ENCODE peak calls at places on chromosomes 12 and 14, in nine cellular contexts. One of them, this sample, is unnamed.

GRCh38 chr12:40692617-40693502 is 621 bp downstream of the CNTN1 start:
- ATAC-seq in mucosa of descending colon: peak; percentile 9
- ATAC-seq in aorta: peak; percentile 63
- ATAC-seq in lung: peak; percentile 48
- ATAC-seq in body of pancreas: peak; percentile 65
- ATAC-seq in upper lobe of right lung: peak; percentile 57
- ATAC-seq in RWPE2: peak; percentile 24
- ATAC-seq in lower lobe of right lung: peak; percentile 75
- ATAC-seq in heart left ventricle: no peak
- ATAC-seq in this sample: peak; percentile 58

GRCh38 chr14:77838756-77839565 is 39.1 kb downstream of the ADCK1 start:
- ATAC-seq in mucosa of descending colon: no peak
- ATAC-seq in aorta: no peak
- ATAC-seq in lung: no peak
- ATAC-seq in body of pancreas: no peak
- ATAC-seq in upper lobe of right lung: peak; percentile 20
- ATAC-seq in RWPE2: no peak
- ATAC-seq in lower lobe of right lung: no peak
- ATAC-seq in heart left ventricle: no peak
- ATAC-seq in this sample: no peak

GRCh38 chr12:90653051-90653450 is 301.9 kb downstream of the CCER1 start:
- ATAC-seq in mucosa of descending colon: no peak
- ATAC-seq in aorta: no peak
- ATAC-seq in lung: no peak
- ATAC-seq in body of pancreas: no peak
- ATAC-seq in upper lobe of right lung: no peak
- ATAC-seq in RWPE2: peak; percentile 23
- ATAC-seq in lower lobe of right lung: no peak
- ATAC-seq in heart left ventricle: no peak
- ATAC-seq in this sample: no peak

GRCh38 chr12:32053881-32054624 is 52.6 kb upstream of the BICD1 start:
- ATAC-seq in mucosa of descending colon: no peak
- ATAC-seq in aorta: no peak
- ATAC-seq in lung: no peak
- ATAC-seq in body of pancreas: no peak
- ATAC-seq in upper lobe of right lung: no peak
- ATAC-seq in RWPE2: no peak
- ATAC-seq in lower lobe of right lung: no peak
- ATAC-seq in heart left ventricle: no peak
- ATAC-seq in this sample: no peak

GRCh38 chr12:4526923-4527546 is 11.7 kb upstream of the RAD51AP1 start:
- ATAC-seq in mucosa of descending colon: no peak
- ATAC-seq in aorta: no peak
- ATAC-seq in lung: no peak
- ATAC-seq in body of pancreas: no peak
- ATAC-seq in upper lobe of right lung: no peak
- ATAC-seq in RWPE2: no peak
- ATAC-seq in lower lobe of right lung: no peak
- ATAC-seq in heart left ventricle: no peak
- ATAC-seq in this sample: no peak

GRCh38 chr14:75482366-75482765 is 39.9 kb upstream of the BATF start:
- ATAC-seq in mucosa of descending colon: no peak
- ATAC-seq in aorta: no peak
- ATAC-seq in lung: no peak
- ATAC-seq in body of pancreas: no peak
- ATAC-seq in upper lobe of right lung: no peak
- ATAC-seq in RWPE2: no peak
- ATAC-seq in lower lobe of right lung: no peak
- ATAC-seq in heart left ventricle: no peak
- ATAC-seq in this sample: no peak

GRCh38 chr12:26546535-26547314 is 286.3 kb downstream of the ITPR2 start:
- ATAC-seq in mucosa of descending colon: no peak
- ATAC-seq in aorta: no peak
- ATAC-seq in lung: no peak
- ATAC-seq in body of pancreas: no peak
- ATAC-seq in upper lobe of right lung: no peak
- ATAC-seq in RWPE2: no peak
- ATAC-seq in lower lobe of right lung: no peak
- ATAC-seq in heart left ventricle: peak; percentile 93
- ATAC-seq in this sample: no peak

GRCh38 chr12:105574056-105574715 is 243.7 kb downstream of the C12orf75 start:
- ATAC-seq in mucosa of descending colon: no peak
- ATAC-seq in aorta: no peak
- ATAC-seq in lung: no peak
- ATAC-seq in body of pancreas: no peak
- ATAC-seq in upper lobe of right lung: no peak
- ATAC-seq in RWPE2: peak; percentile 31
- ATAC-seq in lower lobe of right lung: no peak
- ATAC-seq in heart left ventricle: no peak
- ATAC-seq in this sample: no peak

GRCh38 chr14:71108398-71109114 is 201.3 kb downstream of the PCNX1 start:
- ATAC-seq in mucosa of descending colon: no peak
- ATAC-seq in aorta: no peak
- ATAC-seq in lung: no peak
- ATAC-seq in body of pancreas: no peak
- ATAC-seq in upper lobe of right lung: no peak
- ATAC-seq in RWPE2: no peak
- ATAC-seq in lower lobe of right lung: no peak
- ATAC-seq in heart left ventricle: no peak
- ATAC-seq in this sample: no peak

GRCh38 chr14:56650977-56651376 is 71.4 kb downstream of the TMEM260 start:
- ATAC-seq in mucosa of descending colon: no peak
- ATAC-seq in aorta: no peak
- ATAC-seq in lung: no peak
- ATAC-seq in body of pancreas: no peak
- ATAC-seq in upper lobe of right lung: no peak
- ATAC-seq in RWPE2: no peak
- ATAC-seq in lower lobe of right lung: no peak
- ATAC-seq in heart left ventricle: no peak
- ATAC-seq in this sample: no peak

GRCh38 chr12:79547044-79547734 is 143.6 kb downstream of the PAWR start:
- ATAC-seq in mucosa of descending colon: peak; percentile 95
- ATAC-seq in aorta: peak; percentile 58
- ATAC-seq in lung: peak; percentile 83
- ATAC-seq in body of pancreas: peak; percentile 87
- ATAC-seq in upper lobe of right lung: peak; percentile 94
- ATAC-seq in RWPE2: peak; percentile 86
- ATAC-seq in lower lobe of right lung: peak; percentile 92
- ATAC-seq in heart left ventricle: no peak
- ATAC-seq in this sample: peak; percentile 51

GRCh38 chr14:92560106-92560865 is 46.7 kb downstream of the RIN3 start:
- ATAC-seq in mucosa of descending colon: no peak
- ATAC-seq in aorta: no peak
- ATAC-seq in lung: no peak
- ATAC-seq in body of pancreas: no peak
- ATAC-seq in upper lobe of right lung: no peak
- ATAC-seq in RWPE2: no peak
- ATAC-seq in lower lobe of right lung: no peak
- ATAC-seq in heart left ventricle: no peak
- ATAC-seq in this sample: no peak

GRCh38 chr12:106715582-106715981 is 58.9 kb upstream of the RIC8B start:
- ATAC-seq in mucosa of descending colon: peak; percentile 90
- ATAC-seq in aorta: no peak
- ATAC-seq in lung: no peak
- ATAC-seq in body of pancreas: no peak
- ATAC-seq in upper lobe of right lung: peak; percentile 58
- ATAC-seq in RWPE2: no peak
- ATAC-seq in lower lobe of right lung: no peak
- ATAC-seq in heart left ventricle: no peak
- ATAC-seq in this sample: no peak

GRCh38 chr14:50067723-50068495 is 48.5 kb downstream of the VCPKMT start:
- ATAC-seq in mucosa of descending colon: peak; percentile 77
- ATAC-seq in aorta: no peak
- ATAC-seq in lung: no peak
- ATAC-seq in body of pancreas: peak; percentile 78
- ATAC-seq in upper lobe of right lung: no peak
- ATAC-seq in RWPE2: peak; percentile 96
- ATAC-seq in lower lobe of right lung: no peak
- ATAC-seq in heart left ventricle: no peak
- ATAC-seq in this sample: no peak

GRCh38 chr14:97655169-97655948 is 858.2 kb downstream of the VRK1 start:
- ATAC-seq in mucosa of descending colon: no peak
- ATAC-seq in aorta: no peak
- ATAC-seq in lung: no peak
- ATAC-seq in body of pancreas: no peak
- ATAC-seq in upper lobe of right lung: no peak
- ATAC-seq in RWPE2: peak; percentile 36
- ATAC-seq in lower lobe of right lung: no peak
- ATAC-seq in heart left ventricle: peak; percentile 81
- ATAC-seq in this sample: peak; percentile 46

GRCh38 chr12:93204896-93205295 is 172.8 kb upstream of the NUDT4 start:
- ATAC-seq in mucosa of descending colon: no peak
- ATAC-seq in aorta: no peak
- ATAC-seq in lung: no peak
- ATAC-seq in body of pancreas: no peak
- ATAC-seq in upper lobe of right lung: no peak
- ATAC-seq in RWPE2: no peak
- ATAC-seq in lower lobe of right lung: no peak
- ATAC-seq in heart left ventricle: no peak
- ATAC-seq in this sample: no peak

GRCh38 chr12:32366704-32367103 is 32.7 kb upstream of the FGD4 start:
- ATAC-seq in mucosa of descending colon: peak; percentile 59
- ATAC-seq in aorta: no peak
- ATAC-seq in lung: no peak
- ATAC-seq in body of pancreas: peak; percentile 60
- ATAC-seq in upper lobe of right lung: no peak
- ATAC-seq in RWPE2: no peak
- ATAC-seq in lower lobe of right lung: no peak
- ATAC-seq in heart left ventricle: no peak
- ATAC-seq in this sample: no peak

GRCh38 chr12:104609083-104609844 is 152.5 kb downstream of the CHST11 start:
- ATAC-seq in mucosa of descending colon: no peak
- ATAC-seq in aorta: no peak
- ATAC-seq in lung: no peak
- ATAC-seq in body of pancreas: no peak
- ATAC-seq in upper lobe of right lung: no peak
- ATAC-seq in RWPE2: no peak
- ATAC-seq in lower lobe of right lung: no peak
- ATAC-seq in heart left ventricle: no peak
- ATAC-seq in this sample: no peak

GRCh38 chr12:69903548-69903947 is 78.5 kb downstream of the MYRFL start:
- ATAC-seq in mucosa of descending colon: no peak
- ATAC-seq in aorta: no peak
- ATAC-seq in lung: no peak
- ATAC-seq in body of pancreas: no peak
- ATAC-seq in upper lobe of right lung: no peak
- ATAC-seq in RWPE2: no peak
- ATAC-seq in lower lobe of right lung: no peak
- ATAC-seq in heart left ventricle: no peak
- ATAC-seq in this sample: no peak

GRCh38 chr12:69898236-69898635 is 73.2 kb downstream of the MYRFL start:
- ATAC-seq in mucosa of descending colon: no peak
- ATAC-seq in aorta: no peak
- ATAC-seq in lung: no peak
- ATAC-seq in body of pancreas: no peak
- ATAC-seq in upper lobe of right lung: no peak
- ATAC-seq in RWPE2: peak; percentile 22
- ATAC-seq in lower lobe of right lung: peak; percentile 32
- ATAC-seq in heart left ventricle: no peak
- ATAC-seq in this sample: no peak

GRCh38 chr12:69901141-69901900 is 76.3 kb downstream of the MYRFL start:
- ATAC-seq in mucosa of descending colon: no peak
- ATAC-seq in aorta: no peak
- ATAC-seq in lung: no peak
- ATAC-seq in body of pancreas: no peak
- ATAC-seq in upper lobe of right lung: no peak
- ATAC-seq in RWPE2: no peak
- ATAC-seq in lower lobe of right lung: no peak
- ATAC-seq in heart left ventricle: no peak
- ATAC-seq in this sample: no peak

GRCh38 chr12:69897744-69898143 is 72.7 kb downstream of the MYRFL start:
- ATAC-seq in mucosa of descending colon: peak; percentile 43
- ATAC-seq in aorta: no peak
- ATAC-seq in lung: no peak
- ATAC-seq in body of pancreas: peak; percentile 64
- ATAC-seq in upper lobe of right lung: peak; percentile 44
- ATAC-seq in RWPE2: peak; percentile 91
- ATAC-seq in lower lobe of right lung: peak; percentile 62
- ATAC-seq in heart left ventricle: peak; percentile 95
- ATAC-seq in this sample: peak; percentile 31

GRCh38 chr12:69900720-69901131 is 75.7 kb downstream of the MYRFL start:
- ATAC-seq in mucosa of descending colon: peak; percentile 93
- ATAC-seq in aorta: peak; percentile 67
- ATAC-seq in lung: peak; percentile 38
- ATAC-seq in body of pancreas: peak; percentile 80
- ATAC-seq in upper lobe of right lung: peak; percentile 85
- ATAC-seq in RWPE2: peak; percentile 46
- ATAC-seq in lower lobe of right lung: peak; percentile 65
- ATAC-seq in heart left ventricle: peak; percentile 65
- ATAC-seq in this sample: peak; percentile 37
- H3K4me1 ChIP-seq in mucosa of descending colon: no peaks in the 10 kb centered on the region
- H3K4me1 ChIP-seq in aorta: peaks cover 2% of the 10 kb centered on the region
- H3K4me1 ChIP-seq in lung: peaks cover 3% of the 10 kb centered on the region
- H3K4me1 ChIP-seq in body of pancreas: peaks cover 2% of the 10 kb centered on the region
- H3K4me1 ChIP-seq in upper lobe of right lung: peaks cover 6% of the 10 kb centered on the region
- H3K4me1 ChIP-seq in RWPE2: peaks cover 16% of the 10 kb centered on the region
- H3K4me1 ChIP-seq in lower lobe of right lung: peaks cover 4% of the 10 kb centered on the region
- H3K4me1 ChIP-seq in heart left ventricle: peaks cover 32% of the 10 kb centered on the region
- H3K4me1 ChIP-seq in this sample: no peaks in the 10 kb centered on the region

GRCh38 chr12:122888232-122888752 is 7.6 kb downstream of the VPS37B start:
- ATAC-seq in mucosa of descending colon: peak; percentile 82
- ATAC-seq in aorta: peak; percentile 70
- ATAC-seq in lung: peak; percentile 80
- ATAC-seq in body of pancreas: peak; percentile 96
- ATAC-seq in upper lobe of right lung: peak; percentile 93
- ATAC-seq in RWPE2: peak; percentile 84
- ATAC-seq in lower lobe of right lung: peak; percentile 93
- ATAC-seq in heart left ventricle: peak; percentile 78
- ATAC-seq in this sample: peak; percentile 79
- H3K4me1 ChIP-seq in mucosa of descending colon: peaks cover 78% of the 10 kb centered on the region
- H3K4me1 ChIP-seq in aorta: no peaks in the 10 kb centered on the region
- H3K4me1 ChIP-seq in lung: peaks cover 35% of the 10 kb centered on the region
- H3K4me1 ChIP-seq in body of pancreas: peaks cover 85% of the 10 kb centered on the region
- H3K4me1 ChIP-seq in upper lobe of right lung: peaks cover 77% of the 10 kb centered on the region
- H3K4me1 ChIP-seq in RWPE2: peaks cover 86% of the 10 kb centered on the region
- H3K4me1 ChIP-seq in lower lobe of right lung: peaks cover 91% of the 10 kb centered on the region
- H3K4me1 ChIP-seq in heart left ventricle: peaks cover 88% of the 10 kb centered on the region
- H3K4me1 ChIP-seq in this sample: peaks cover 90% of the 10 kb centered on the region

GRCh38 chr12:47082963-47083621 is 3.3 kb upstream of the AMIGO2 start:
- ATAC-seq in mucosa of descending colon: no peak
- ATAC-seq in aorta: no peak
- ATAC-seq in lung: no peak
- ATAC-seq in body of pancreas: no peak
- ATAC-seq in upper lobe of right lung: peak; percentile 39
- ATAC-seq in RWPE2: no peak
- ATAC-seq in lower lobe of right lung: peak; percentile 5
- ATAC-seq in heart left ventricle: no peak
- ATAC-seq in this sample: peak; percentile 21
- H3K4me1 ChIP-seq in mucosa of descending colon: no peaks in the 10 kb centered on the region
- H3K4me1 ChIP-seq in aorta: peaks cover under 1% of the 10 kb centered on the region
- H3K4me1 ChIP-seq in lung: peaks cover 3% of the 10 kb centered on the region
- H3K4me1 ChIP-seq in body of pancreas: peaks cover 29% of the 10 kb centered on the region
- H3K4me1 ChIP-seq in upper lobe of right lung: peaks cover 35% of the 10 kb centered on the region
- H3K4me1 ChIP-seq in RWPE2: peaks cover 74% of the 10 kb centered on the region
- H3K4me1 ChIP-seq in lower lobe of right lung: peaks cover 69% of the 10 kb centered on the region
- H3K4me1 ChIP-seq in heart left ventricle: peaks cover 35% of the 10 kb centered on the region
- H3K4me1 ChIP-seq in this sample: peaks cover 45% of the 10 kb centered on the region

GRCh38 chr14:99179946-99180345 is 92.1 kb downstream of the BCL11B start:
- ATAC-seq in mucosa of descending colon: no peak
- ATAC-seq in aorta: no peak
- ATAC-seq in lung: no peak
- ATAC-seq in body of pancreas: no peak
- ATAC-seq in upper lobe of right lung: no peak
- ATAC-seq in RWPE2: no peak
- ATAC-seq in lower lobe of right lung: no peak
- ATAC-seq in heart left ventricle: no peak
- ATAC-seq in this sample: no peak
- H3K4me1 ChIP-seq in mucosa of descending colon: peaks cover 6% of the 10 kb centered on the region
- H3K4me1 ChIP-seq in aorta: no peaks in the 10 kb centered on the region
- H3K4me1 ChIP-seq in lung: no peaks in the 10 kb centered on the region
- H3K4me1 ChIP-seq in body of pancreas: no peaks in the 10 kb centered on the region
- H3K4me1 ChIP-seq in upper lobe of right lung: no peaks in the 10 kb centered on the region
- H3K4me1 ChIP-seq in RWPE2: no peaks in the 10 kb centered on the region
- H3K4me1 ChIP-seq in lower lobe of right lung: peaks cover 5% of the 10 kb centered on the region
- H3K4me1 ChIP-seq in heart left ventricle: no peaks in the 10 kb centered on the region
- H3K4me1 ChIP-seq in this sample: no peaks in the 10 kb centered on the region

This sample was measured in gastroesophageal sphincter.